ENCODE peak calls at places on chromosomes 7 and 10, in six cellular contexts. One of them, this sample, is unnamed.

GRCh38 chr7:84088669-84089278 is 105.8 kb downstream of the SEMA3A start:
- DNase-seq in ELR: peak; percentile 22
- DNase-seq in activated effector memory CD4-positive, alpha-beta T cell treated with Interleukin-2 at 50 U/mL for 16 hours: no peak
- DNase-seq in stimulated activated CD4-positive, alpha-beta T cell treated with anti-CD3 and anti-CD28 coated beads, Interleukin-15, amount 100 ng/mL, for 1 hour: no peak
- DNase-seq in SHP77: no peak
- DNase-seq in amniotic epithelial cell: no peak
- DNase-seq in this sample: no peak

GRCh38 chr7:28956608-28957063 is 1.5 kb downstream of the TRIL start:
- DNase-seq in SHP77: peak; percentile 42
- DNase-seq in stimulated activated CD4-positive, alpha-beta T cell treated with anti-CD3 and anti-CD28 coated beads, Interleukin-15, amount 100 ng/mL, for 1 hour: no peak
- DNase-seq in activated effector memory CD4-positive, alpha-beta T cell treated with Interleukin-2 at 50 U/mL for 16 hours: no peak
- DNase-seq in ELR: no peak
- DNase-seq in amniotic epithelial cell: peak; percentile 40
- DNase-seq in this sample: no peak

GRCh38 chr10:123633636-123634035 is 32.5 kb upstream of the GPR26 start:
- DNase-seq in ELR: no peak
- DNase-seq in SHP77: no peak
- DNase-seq in stimulated activated CD4-positive, alpha-beta T cell treated with anti-CD3 and anti-CD28 coated beads, Interleukin-15, amount 100 ng/mL, for 1 hour: no peak
- DNase-seq in activated effector memory CD4-positive, alpha-beta T cell treated with Interleukin-2 at 50 U/mL for 16 hours: no peak
- DNase-seq in amniotic epithelial cell: no peak
- DNase-seq in this sample: no peak

GRCh38 chr7:149860821-149861727 is 12.7 kb upstream of the ATP6V0E2 start:
- DNase-seq in ELR: no peak
- DNase-seq in activated effector memory CD4-positive, alpha-beta T cell treated with Interleukin-2 at 50 U/mL for 16 hours: no peak
- DNase-seq in amniotic epithelial cell: no peak
- DNase-seq in SHP77: no peak
- DNase-seq in stimulated activated CD4-positive, alpha-beta T cell treated with anti-CD3 and anti-CD28 coated beads, Interleukin-15, amount 100 ng/mL, for 1 hour: no peak
- DNase-seq in this sample: no peak

GRCh38 chr10:43201545-43202131 is 63.4 kb downstream of the CSGALNACT2 start:
- DNase-seq in activated effector memory CD4-positive, alpha-beta T cell treated with Interleukin-2 at 50 U/mL for 16 hours: no peak
- DNase-seq in amniotic epithelial cell: no peak
- DNase-seq in ELR: no peak
- DNase-seq in stimulated activated CD4-positive, alpha-beta T cell treated with anti-CD3 and anti-CD28 coated beads, Interleukin-15, amount 100 ng/mL, for 1 hour: no peak
- DNase-seq in SHP77: no peak
- DNase-seq in this sample: peak; percentile 6

GRCh38 chr10:8049874-8050560 is 4.5 kb upstream of the GATA3 start:
- DNase-seq in activated effector memory CD4-positive, alpha-beta T cell treated with Interleukin-2 at 50 U/mL for 16 hours: no peak
- DNase-seq in ELR: no peak
- DNase-seq in SHP77: no peak
- DNase-seq in stimulated activated CD4-positive, alpha-beta T cell treated with anti-CD3 and anti-CD28 coated beads, Interleukin-15, amount 100 ng/mL, for 1 hour: no peak
- DNase-seq in amniotic epithelial cell: no peak
- DNase-seq in this sample: no peak

GRCh38 chr10:49613882-49614241 is at the start of gene CHAT:
- DNase-seq in stimulated activated CD4-positive, alpha-beta T cell treated with anti-CD3 and anti-CD28 coated beads, Interleukin-15, amount 100 ng/mL, for 1 hour: no peak
- DNase-seq in activated effector memory CD4-positive, alpha-beta T cell treated with Interleukin-2 at 50 U/mL for 16 hours: no peak
- DNase-seq in amniotic epithelial cell: no peak
- DNase-seq in ELR: no peak
- DNase-seq in SHP77: no peak
- DNase-seq in this sample: no peak

GRCh38 chr10:536935-537334 is 152.5 kb downstream of the DIP2C start:
- DNase-seq in amniotic epithelial cell: no peak
- DNase-seq in stimulated activated CD4-positive, alpha-beta T cell treated with anti-CD3 and anti-CD28 coated beads, Interleukin-15, amount 100 ng/mL, for 1 hour: no peak
- DNase-seq in ELR: no peak
- DNase-seq in SHP77: no peak
- DNase-seq in activated effector memory CD4-positive, alpha-beta T cell treated with Interleukin-2 at 50 U/mL for 16 hours: no peak
- DNase-seq in this sample: no peak

GRCh38 chr10:52664629-52665028 is 108.0 kb downstream of the MBL2 start:
- DNase-seq in SHP77: no peak
- DNase-seq in stimulated activated CD4-positive, alpha-beta T cell treated with anti-CD3 and anti-CD28 coated beads, Interleukin-15, amount 100 ng/mL, for 1 hour: no peak
- DNase-seq in ELR: no peak
- DNase-seq in activated effector memory CD4-positive, alpha-beta T cell treated with Interleukin-2 at 50 U/mL for 16 hours: no peak
- DNase-seq in amniotic epithelial cell: no peak
- DNase-seq in this sample: no peak

GRCh38 chr10:114357591-114357990 is 46.7 kb downstream of the AFAP1L2 start:
- DNase-seq in ELR: no peak
- DNase-seq in amniotic epithelial cell: peak; percentile 26
- DNase-seq in SHP77: no peak
- DNase-seq in stimulated activated CD4-positive, alpha-beta T cell treated with anti-CD3 and anti-CD28 coated beads, Interleukin-15, amount 100 ng/mL, for 1 hour: no peak
- DNase-seq in activated effector memory CD4-positive, alpha-beta T cell treated with Interleukin-2 at 50 U/mL for 16 hours: no peak
- DNase-seq in this sample: no peak

GRCh38 chr10:128990986-128991385 is 476.1 kb upstream of the MGMT start:
- DNase-seq in activated effector memory CD4-positive, alpha-beta T cell treated with Interleukin-2 at 50 U/mL for 16 hours: no peak
- DNase-seq in stimulated activated CD4-positive, alpha-beta T cell treated with anti-CD3 and anti-CD28 coated beads, Interleukin-15, amount 100 ng/mL, for 1 hour: no peak
- DNase-seq in SHP77: no peak
- DNase-seq in amniotic epithelial cell: no peak
- DNase-seq in ELR: no peak
- DNase-seq in this sample: no peak

GRCh38 chr7:90766814-90767564 is 170.9 kb downstream of the CDK14 start:
- DNase-seq in amniotic epithelial cell: peak; percentile 91
- DNase-seq in activated effector memory CD4-positive, alpha-beta T cell treated with Interleukin-2 at 50 U/mL for 16 hours: no peak
- DNase-seq in stimulated activated CD4-positive, alpha-beta T cell treated with anti-CD3 and anti-CD28 coated beads, Interleukin-15, amount 100 ng/mL, for 1 hour: no peak
- DNase-seq in ELR: peak; percentile 34
- DNase-seq in SHP77: peak; percentile 12
- DNase-seq in this sample: no peak

GRCh38 chr7:2217206-2217605 is 15.5 kb downstream of the MAD1L1 start:
- DNase-seq in activated effector memory CD4-positive, alpha-beta T cell treated with Interleukin-2 at 50 U/mL for 16 hours: no peak
- DNase-seq in stimulated activated CD4-positive, alpha-beta T cell treated with anti-CD3 and anti-CD28 coated beads, Interleukin-15, amount 100 ng/mL, for 1 hour: no peak
- DNase-seq in amniotic epithelial cell: no peak
- DNase-seq in SHP77: no peak
- DNase-seq in ELR: no peak
- DNase-seq in this sample: no peak

GRCh38 chr10:70915206-70915605 is 26.8 kb upstream of the PCBD1 start:
- DNase-seq in amniotic epithelial cell: no peak
- DNase-seq in ELR: no peak
- DNase-seq in SHP77: no peak
- DNase-seq in stimulated activated CD4-positive, alpha-beta T cell treated with anti-CD3 and anti-CD28 coated beads, Interleukin-15, amount 100 ng/mL, for 1 hour: no peak
- DNase-seq in activated effector memory CD4-positive, alpha-beta T cell treated with Interleukin-2 at 50 U/mL for 16 hours: no peak
- DNase-seq in this sample: no peak

GRCh38 chr10:69069090-69070042 is 18.5 kb upstream of the SRGN start:
- DNase-seq in ELR: no peak
- DNase-seq in SHP77: no peak
- DNase-seq in activated effector memory CD4-positive, alpha-beta T cell treated with Interleukin-2 at 50 U/mL for 16 hours: no peak
- DNase-seq in stimulated activated CD4-positive, alpha-beta T cell treated with anti-CD3 and anti-CD28 coated beads, Interleukin-15, amount 100 ng/mL, for 1 hour: no peak
- DNase-seq in amniotic epithelial cell: peak; percentile 79
- DNase-seq in this sample: no peak

GRCh38 chr10:49163741-49164140 is 24.4 kb downstream of the TMEM273 start:
- DNase-seq in stimulated activated CD4-positive, alpha-beta T cell treated with anti-CD3 and anti-CD28 coated beads, Interleukin-15, amount 100 ng/mL, for 1 hour: no peak
- DNase-seq in activated effector memory CD4-positive, alpha-beta T cell treated with Interleukin-2 at 50 U/mL for 16 hours: no peak
- DNase-seq in amniotic epithelial cell: peak; percentile 79
- DNase-seq in ELR: peak; percentile 94
- DNase-seq in SHP77: no peak
- DNase-seq in this sample: no peak

GRCh38 chr7:129493555-129493954 is 8.8 kb upstream of the SMKR1 start:
- DNase-seq in activated effector memory CD4-positive, alpha-beta T cell treated with Interleukin-2 at 50 U/mL for 16 hours: no peak
- DNase-seq in ELR: peak; percentile 40
- DNase-seq in amniotic epithelial cell: peak; percentile 42
- DNase-seq in stimulated activated CD4-positive, alpha-beta T cell treated with anti-CD3 and anti-CD28 coated beads, Interleukin-15, amount 100 ng/mL, for 1 hour: no peak
- DNase-seq in SHP77: no peak
- DNase-seq in this sample: no peak

GRCh38 chr10:31926765-31927596 is 1.6 kb downstream of the ARHGAP12 start:
- DNase-seq in ELR: peak; percentile 57
- DNase-seq in activated effector memory CD4-positive, alpha-beta T cell treated with Interleukin-2 at 50 U/mL for 16 hours: no peak
- DNase-seq in stimulated activated CD4-positive, alpha-beta T cell treated with anti-CD3 and anti-CD28 coated beads, Interleukin-15, amount 100 ng/mL, for 1 hour: no peak
- DNase-seq in amniotic epithelial cell: no peak
- DNase-seq in SHP77: no peak
- DNase-seq in this sample: no peak

GRCh38 chr7:73932364-73932763 is 71.4 kb downstream of the TMEM270 start:
- DNase-seq in amniotic epithelial cell: no peak
- DNase-seq in ELR: no peak
- DNase-seq in SHP77: no peak
- DNase-seq in stimulated activated CD4-positive, alpha-beta T cell treated with anti-CD3 and anti-CD28 coated beads, Interleukin-15, amount 100 ng/mL, for 1 hour: no peak
- DNase-seq in activated effector memory CD4-positive, alpha-beta T cell treated with Interleukin-2 at 50 U/mL for 16 hours: no peak
- DNase-seq in this sample: no peak